ENCODE peak calls at places on chromosomes 13 and 19, in four cellular contexts. N, R, T and D are unnamed samples.

GRCh38 chr13:25375727-25376358 is 4.1 kb downstream of the ATP8A2 start:
- DNase-seq in N (peak; percentile 28), R (peak; percentile 54), T (peak; percentile 80), D (peak; percentile 63)

GRCh38 chr13:20340759-20341161 is 108.6 kb upstream of the GJB6 start:
- DNase-seq in N (no peak), R (no peak), T (no peak), D (no peak)

GRCh38 chr19:48635966-48636858 is 967 bp downstream of the DBP start:
- DNase-seq in N (no peak), R (peak; percentile 46), T (peak; percentile 48), D (no peak)

GRCh38 chr19:1155352-1156304 is 18.4 kb downstream of the SBNO2 start:
- DNase-seq in N (no peak), R (no peak), T (no peak), D (no peak)

GRCh38 chr13:78160793-78161192 is 242.2 kb upstream of the EDNRB start:
- DNase-seq in N (peak; percentile 85), R (no peak), T (no peak), D (peak; percentile 17)

GRCh38 chr13:109454167-109454917 is 332.0 kb downstream of the IRS2 start:
- DNase-seq in N (no peak), R (no peak), T (no peak), D (no peak)

GRCh38 chr13:72565893-72566292 is 161.5 kb downstream of the MZT1 start:
- DNase-seq in N (peak; percentile 18), R (peak; percentile 65), T (peak; percentile 63), D (peak; percentile 53)

GRCh38 chr13:46113596-46113995 is 8.8 kb upstream of the CPB2 start:
- DNase-seq in N (no peak), R (no peak), T (no peak), D (peak; percentile 33)

GRCh38 chr13:33676045-33676699 is 141.8 kb upstream of the RFC3 start:
- DNase-seq in N (no peak), R (no peak), T (no peak), D (peak; percentile 36)

GRCh38 chr13:75621147-75621546 is 15.0 kb upstream of the LMO7 start:
- DNase-seq in N (no peak), R (no peak), T (no peak), D (peak; percentile 41)

DNA sequence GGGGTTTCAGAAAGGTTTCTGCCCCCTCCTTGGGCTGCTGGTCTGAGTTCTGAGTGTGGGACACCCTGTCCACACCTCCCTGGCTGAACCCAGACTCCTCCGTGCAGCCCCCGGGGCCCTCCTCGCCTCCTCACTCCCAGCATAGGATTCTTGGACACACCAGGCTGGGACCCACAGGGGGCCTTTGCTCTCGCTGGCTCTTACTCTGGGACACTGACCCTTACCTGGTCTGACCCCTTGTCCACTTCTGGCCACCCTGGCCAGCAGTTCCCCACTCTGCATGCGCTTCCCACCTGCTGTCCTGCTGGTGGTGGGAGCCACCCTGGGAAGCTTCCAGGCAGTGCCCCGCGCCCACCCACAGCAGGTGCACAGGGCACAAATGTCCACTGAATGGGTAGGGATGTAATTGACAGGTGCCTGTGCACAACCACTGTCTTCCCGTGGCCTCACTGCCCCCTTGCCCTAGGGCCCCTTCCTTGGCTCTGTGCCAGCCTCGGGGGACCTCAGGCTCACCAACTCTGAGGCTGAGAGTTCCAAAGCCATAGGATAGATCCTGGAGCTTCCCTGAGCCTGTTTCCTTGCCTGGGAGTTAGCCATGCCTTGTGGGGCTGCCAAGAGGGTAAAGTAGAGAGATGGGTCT is 7.0 kb upstream of the SLC25A42 start:
- DNase-seq in N (no peak), R (no peak), T (no peak), D (no peak)
- H3K36me3 ChIP-seq in N (peaks cover 4% of the 10 kb centered on the region), R (no peaks in the 10 kb centered on the region), T (peaks cover 6% of the 10 kb centered on the region), D (peaks cover 25% of the 10 kb centered on the region)

DNA sequence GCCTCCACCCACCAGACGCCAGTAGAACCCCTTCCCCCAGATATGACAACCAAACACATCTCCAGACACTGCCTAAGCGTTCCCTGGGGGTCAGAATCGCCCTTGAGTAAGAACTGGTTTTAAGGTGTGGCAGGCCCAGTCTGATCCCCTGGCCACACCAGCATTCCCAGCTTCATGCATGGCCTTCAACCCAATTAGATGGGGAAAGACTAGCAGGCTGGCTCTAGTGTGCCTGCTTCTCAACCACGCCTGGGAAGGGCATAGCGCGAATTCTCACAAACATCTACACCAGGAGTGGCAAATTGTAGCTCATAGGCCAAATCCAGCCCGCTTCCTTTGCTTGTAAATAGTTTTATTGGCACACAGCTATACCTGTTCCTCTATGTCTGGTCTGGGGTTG is 13.6 kb downstream of the HAUS8 start:
- DNase-seq in N (no peak), R (no peak), T (no peak), D (no peak)
- H3K27ac ChIP-seq in N (no peak overlapping the region), R (no peak overlapping the region), T (no peak overlapping the region), D (no peak overlapping the region)

GRCh38 chr19:13022859-13023636 is 27.8 kb downstream of the NFIX start:
- DNase-seq in N (peak; percentile 73), R (peak; percentile 77), T (peak; percentile 77), D (peak; percentile 94)
- H3F3A ChIP-seq in N (peaks cover 19% of the 10 kb centered on the region), R (peaks cover 54% of the 10 kb centered on the region), T (peaks cover 61% of the 10 kb centered on the region), D (peaks cover 5% of the 10 kb centered on the region)

GRCh38 chr13:111210488-111210887 is 95.4 kb downstream of the ARHGEF7 start:
- DNase-seq in N (no peak), R (peak; percentile 45), T (no peak), D (peak; percentile 29)
- H3K36me3 ChIP-seq in N (no peaks in the 10 kb centered on the region), R (no peaks in the 10 kb centered on the region), T (no peaks in the 10 kb centered on the region), D (no peaks in the 10 kb centered on the region)